ENCODE peak calls at places on chromosomes 11 and 22, in four cellular contexts. One of them, this sample, is unnamed.

GRCh38 chr11:20631525-20632168 is 32.2 kb downstream of the SLC6A5 start:
- DNase-seq in activated T-helper 1 cell treated with anti-CD3 and anti-CD28 coated beads, Interleukin-2, amount 50 U/mL, for 16 hours: no peak
- DNase-seq in adipocyte: no peak
- DNase-seq in activated T-helper 9 cell treated with anti-CD3 and anti-CD28 coated beads, Interleukin-2, amount 50 U/mL, for 16 hours: no peak
- DNase-seq in this sample: no peak

GRCh38 chr11:16844268-16844667 is 105.8 kb downstream of the C11orf58 start:
- DNase-seq in activated T-helper 1 cell treated with anti-CD3 and anti-CD28 coated beads, Interleukin-2, amount 50 U/mL, for 16 hours: no peak
- DNase-seq in adipocyte: no peak
- DNase-seq in activated T-helper 9 cell treated with anti-CD3 and anti-CD28 coated beads, Interleukin-2, amount 50 U/mL, for 16 hours: no peak
- DNase-seq in this sample: no peak

GRCh38 chr11:10913075-10913474 is 55.2 kb upstream of the ZBED5 start:
- DNase-seq in activated T-helper 1 cell treated with anti-CD3 and anti-CD28 coated beads, Interleukin-2, amount 50 U/mL, for 16 hours: no peak
- DNase-seq in adipocyte: no peak
- DNase-seq in activated T-helper 9 cell treated with anti-CD3 and anti-CD28 coated beads, Interleukin-2, amount 50 U/mL, for 16 hours: no peak
- DNase-seq in this sample: no peak

GRCh38 chr11:4713241-4713640 is 8.7 kb downstream of the MMP26 start:
- DNase-seq in activated T-helper 1 cell treated with anti-CD3 and anti-CD28 coated beads, Interleukin-2, amount 50 U/mL, for 16 hours: no peak
- DNase-seq in adipocyte: no peak
- DNase-seq in activated T-helper 9 cell treated with anti-CD3 and anti-CD28 coated beads, Interleukin-2, amount 50 U/mL, for 16 hours: no peak
- DNase-seq in this sample: no peak

GRCh38 chr11:118928870-118929495 is 3.3 kb upstream of the BCL9L start:
- DNase-seq in activated T-helper 1 cell treated with anti-CD3 and anti-CD28 coated beads, Interleukin-2, amount 50 U/mL, for 16 hours: no peak
- DNase-seq in adipocyte: peak; percentile 79
- DNase-seq in activated T-helper 9 cell treated with anti-CD3 and anti-CD28 coated beads, Interleukin-2, amount 50 U/mL, for 16 hours: no peak
- DNase-seq in this sample: no peak

GRCh38 chr11:36155770-36156485 is 133.3 kb downstream of the COMMD9 start:
- DNase-seq in activated T-helper 1 cell treated with anti-CD3 and anti-CD28 coated beads, Interleukin-2, amount 50 U/mL, for 16 hours: no peak
- DNase-seq in adipocyte: no peak
- DNase-seq in activated T-helper 9 cell treated with anti-CD3 and anti-CD28 coated beads, Interleukin-2, amount 50 U/mL, for 16 hours: no peak
- DNase-seq in this sample: no peak

GRCh38 chr22:19357270-19358105 is 66.0 kb upstream of the CLTCL1 start:
- DNase-seq in activated T-helper 1 cell treated with anti-CD3 and anti-CD28 coated beads, Interleukin-2, amount 50 U/mL, for 16 hours: no peak
- DNase-seq in adipocyte: peak; percentile 7
- DNase-seq in activated T-helper 9 cell treated with anti-CD3 and anti-CD28 coated beads, Interleukin-2, amount 50 U/mL, for 16 hours: no peak
- DNase-seq in this sample: no peak

GRCh38 chr11:124602193-124602592 is 9.0 kb upstream of the PANX3 start:
- DNase-seq in activated T-helper 1 cell treated with anti-CD3 and anti-CD28 coated beads, Interleukin-2, amount 50 U/mL, for 16 hours: no peak
- DNase-seq in adipocyte: no peak
- DNase-seq in activated T-helper 9 cell treated with anti-CD3 and anti-CD28 coated beads, Interleukin-2, amount 50 U/mL, for 16 hours: no peak
- DNase-seq in this sample: no peak

GRCh38 chr11:32032478-32032877 is 58.4 kb upstream of the RCN1 start:
- DNase-seq in activated T-helper 1 cell treated with anti-CD3 and anti-CD28 coated beads, Interleukin-2, amount 50 U/mL, for 16 hours: no peak
- DNase-seq in adipocyte: no peak
- DNase-seq in activated T-helper 9 cell treated with anti-CD3 and anti-CD28 coated beads, Interleukin-2, amount 50 U/mL, for 16 hours: no peak
- DNase-seq in this sample: no peak

GRCh38 chr22:43980996-43981395 is 25.8 kb downstream of the SAMM50 start:
- DNase-seq in activated T-helper 1 cell treated with anti-CD3 and anti-CD28 coated beads, Interleukin-2, amount 50 U/mL, for 16 hours: no peak
- DNase-seq in adipocyte: no peak
- DNase-seq in activated T-helper 9 cell treated with anti-CD3 and anti-CD28 coated beads, Interleukin-2, amount 50 U/mL, for 16 hours: no peak
- DNase-seq in this sample: no peak

GRCh38 chr22:24106385-24107381 is 74.6 kb upstream of the SUSD2 start:
- DNase-seq in activated T-helper 1 cell treated with anti-CD3 and anti-CD28 coated beads, Interleukin-2, amount 50 U/mL, for 16 hours: no peak
- DNase-seq in adipocyte: no peak
- DNase-seq in activated T-helper 9 cell treated with anti-CD3 and anti-CD28 coated beads, Interleukin-2, amount 50 U/mL, for 16 hours: no peak
- DNase-seq in this sample: no peak

GRCh38 chr11:134741453-134742227 is 329.6 kb upstream of the B3GAT1 start:
- DNase-seq in activated T-helper 1 cell treated with anti-CD3 and anti-CD28 coated beads, Interleukin-2, amount 50 U/mL, for 16 hours: no peak
- DNase-seq in adipocyte: no peak
- DNase-seq in activated T-helper 9 cell treated with anti-CD3 and anti-CD28 coated beads, Interleukin-2, amount 50 U/mL, for 16 hours: no peak
- DNase-seq in this sample: no peak